ENCODE peak calls at places on chromosomes 7 and 10, in four cellular contexts. S is activated T-cell treated with anti-CD3 and anti-CD28 coated beads, Interleukin-2, amount 50 U/mL, for 72 hours; G is H7; H is cerebellum. P is an unnamed sample.

GRCh38 chr10:101067356-101068083 is 5.7 kb downstream of the KAZALD1 start:
- DNase-seq in S (peak; percentile 80), G (peak; percentile 92), H (peak; percentile 78), P (peak; percentile 81)

GRCh38 chr10:22324893-22325271 is 4.0 kb downstream of the BMI1 start:
- DNase-seq in S (no peak), G (no peak), H (no peak), P (no peak)

GRCh38 chr10:80357000-80357803 is 621 bp downstream of the DYDC2 start:
- DNase-seq in S (no peak), G (peak; percentile 85), H (no peak), P (no peak)

GRCh38 chr7:35908305-35909223 is 107.7 kb downstream of the SEPTIN7 start:
- DNase-seq in S (no peak), G (peak; percentile 4), H (peak; percentile 14), P (peak; percentile 48)

GRCh38 chr7:111676811-111677210 is 114.5 kb upstream of the IMMP2L start:
- DNase-seq in S (no peak), G (no peak), H (no peak), P (no peak)

GRCh38 chr10:21626457-21627161 is 92.6 kb downstream of the MLLT10 start:
- DNase-seq in S (no peak), G (no peak), H (no peak), P (no peak)

GRCh38 chr7:138024765-138025164 is 22.9 kb upstream of the CREB3L2 start:
- DNase-seq in S (no peak), G (no peak), H (no peak), P (no peak)

GRCh38 chr10:107275806-107276205 is 111.3 kb upstream of the SORCS1 start:
- DNase-seq in S (no peak), G (no peak), H (no peak), P (no peak)

GRCh38 chr10:114714281-114714741 is 56.2 kb upstream of the ABLIM1 start:
- DNase-seq in S (no peak), G (no peak), H (no peak), P (peak; percentile 79)

GRCh38 chr10:58859541-58859940 is 316.9 kb upstream of the PHYHIPL start:
- DNase-seq in S (no peak), G (no peak), H (no peak), P (no peak)

GRCh38 chr7:37142943-37143342 is 305.7 kb downstream of the ELMO1 start:
- DNase-seq in S (no peak), G (no peak), H (no peak), P (no peak)